ENCODE peak calls at places on chromosomes 6 and 20, in five cellular contexts. F is tibial nerve, Z is A673, G is nephron progenitor cell, D is thyroid gland. S is an unnamed sample.

GRCh38 chr20:24337074-24337473 is 132.4 kb upstream of the SYNDIG1 start:
- DNase-seq in Z (no peak), D (no peak), F (no peak), G (no peak), S (no peak)

GRCh38 chr6:37520926-37521325 is 21.2 kb upstream of the CCDC167 start:
- DNase-seq in Z (no peak), D (no peak), F (no peak), G (no peak), S (no peak)

GRCh38 chr6:140736227-140736626 is 1361.8 kb upstream of the CITED2 start:
- DNase-seq in G (no peak), Z (no peak), D (no peak), F (no peak), S (no peak)

GRCh38 chr6:139380611-139381010 is 6.2 kb upstream of the CITED2 start:
- DNase-seq in G (no peak), F (no peak), D (no peak), Z (no peak), S (no peak)

GRCh38 chr6:139962663-139963314 is 588.3 kb upstream of the CITED2 start:
- DNase-seq in F (no peak), Z (peak; percentile 73), D (peak; percentile 37), G (no peak), S (no peak)

GRCh38 chr20:53989401-53989800 is 81.0 kb downstream of the BCAS1 start:
- DNase-seq in G (no peak), F (no peak), Z (no peak), D (no peak), S (no peak)

GRCh38 chr6:169988769-169989550 is 237.5 kb downstream of the ERMARD start:
- DNase-seq in G (no peak), Z (no peak), D (no peak), F (no peak), S (no peak)

GRCh38 chr6:123904228-123904627 is 100.6 kb downstream of the NKAIN2 start:
- DNase-seq in Z (no peak), G (no peak), F (no peak), D (no peak), S (no peak)

GRCh38 chr20:6994452-6994851 is 227.0 kb downstream of the BMP2 start:
- DNase-seq in Z (no peak), F (no peak), G (no peak), D (no peak), S (no peak)

GRCh38 chr6:53851561-53851960 is 56.8 kb downstream of the LRRC1 start:
- DNase-seq in F (no peak), D (no peak), Z (no peak), G (no peak), S (no peak)

GRCh38 chr20:58308290-58308679 is 1.2 kb upstream of the RAB22A start:
- DNase-seq in G (no peak), Z (no peak), D (no peak), F (no peak), S (no peak)

GRCh38 chr20:46520976-46521579 is 7.7 kb upstream of the ZNF334 start:
- DNase-seq in D (peak; percentile 58), Z (peak; percentile 50), F (peak; percentile 15), G (peak; percentile 42), S (peak; percentile 22)

GRCh38 chr6:144297498-144298166 is 12.5 kb downstream of the UTRN start:
- DNase-seq in G (no peak), F (no peak), D (no peak), Z (no peak), S (no peak)

GRCh38 chr6:64012351-64013060 is 376.9 kb downstream of the PHF3 start:
- DNase-seq in Z (peak; percentile 56), G (peak; percentile 13), D (peak; percentile 30), F (peak; percentile 7), S (no peak)

GRCh38 chr6:169997930-169998218 is 246.5 kb downstream of the ERMARD start:
- DNase-seq in F (no peak), G (no peak), Z (no peak), D (no peak), S (no peak)

GRCh38 chr6:158068893-158069799 is 87.5 kb downstream of the SYNJ2 start:
- DNase-seq in D (peak; percentile 98), Z (peak; percentile 32), F (no peak), G (no peak), S (no peak)

GRCh38 chr6:138182939-138183791 is 21.4 kb downstream of the ARFGEF3 start:
- DNase-seq in Z (no peak), F (no peak), G (no peak), D (no peak), S (no peak)

GRCh38 chr20:297925-298754 is 770 bp downstream of the ZCCHC3 start:
- DNase-seq in D (peak; percentile 87), Z (peak; percentile 72), G (peak; percentile 40), F (peak; percentile 34), S (peak; percentile 19)

GRCh38 chr6:52243282-52243893 is 912 bp downstream of the IL17F start:
- DNase-seq in D (no peak), Z (peak; percentile 9), F (no peak), G (no peak), S (no peak)

GRCh38 chr6:166747644-166748595 is 120.9 kb upstream of the RPS6KA2 start:
- DNase-seq in G (no peak), D (no peak), F (no peak), Z (peak; percentile 63), S (no peak)

GRCh38 chr6:79810153-79810806 is 137.1 kb downstream of the ELOVL4 start:
- DNase-seq in G (peak; percentile 10), F (no peak), Z (peak; percentile 80), D (peak; percentile 84), S (no peak)

GRCh38 chr20:4483481-4483880 is 238.2 kb upstream of the PRND start:
- DNase-seq in G (no peak), Z (peak; percentile 97), D (no peak), F (no peak), S (no peak)

GRCh38 chr6:9140861-9141534 is 705.7 kb upstream of the SLC35B3 start:
- DNase-seq in D (no peak), Z (no peak), G (no peak), F (no peak), S (no peak)

GRCh38 chr6:163085426-163085825 is 329.1 kb upstream of the QKI start:
- DNase-seq in F (no peak), D (no peak), G (no peak), Z (no peak), S (no peak)

GRCh38 chr6:34817337-34817910 is 25.5 kb downstream of the BLTP3A start:
- DNase-seq in F (no peak), G (no peak), D (no peak), Z (peak; percentile 14), S (no peak)

GRCh38 chr20:24934101-24934661 is 14.9 kb upstream of the CST7 start:
- DNase-seq in D (no peak), F (no peak), G (no peak), Z (no peak), S (no peak)

GRCh38 chr20:63626424-63627128 is at the start of gene GMEB2:
- DNase-seq in Z (peak; percentile 83), D (no peak), G (peak; percentile 96), F (peak; percentile 54), S (no peak)

GRCh38 chr20:35823937-35824336 is 52.1 kb downstream of the PHF20 start:
- DNase-seq in D (no peak), Z (no peak), G (no peak), F (no peak), S (no peak)

GRCh38 chr6:18263561-18264337 is 581 bp downstream of the DEK start:
- DNase-seq in G (peak; percentile 73), Z (no peak), D (peak; percentile 71), F (peak; percentile 45), S (peak; percentile 41)

DNA sequence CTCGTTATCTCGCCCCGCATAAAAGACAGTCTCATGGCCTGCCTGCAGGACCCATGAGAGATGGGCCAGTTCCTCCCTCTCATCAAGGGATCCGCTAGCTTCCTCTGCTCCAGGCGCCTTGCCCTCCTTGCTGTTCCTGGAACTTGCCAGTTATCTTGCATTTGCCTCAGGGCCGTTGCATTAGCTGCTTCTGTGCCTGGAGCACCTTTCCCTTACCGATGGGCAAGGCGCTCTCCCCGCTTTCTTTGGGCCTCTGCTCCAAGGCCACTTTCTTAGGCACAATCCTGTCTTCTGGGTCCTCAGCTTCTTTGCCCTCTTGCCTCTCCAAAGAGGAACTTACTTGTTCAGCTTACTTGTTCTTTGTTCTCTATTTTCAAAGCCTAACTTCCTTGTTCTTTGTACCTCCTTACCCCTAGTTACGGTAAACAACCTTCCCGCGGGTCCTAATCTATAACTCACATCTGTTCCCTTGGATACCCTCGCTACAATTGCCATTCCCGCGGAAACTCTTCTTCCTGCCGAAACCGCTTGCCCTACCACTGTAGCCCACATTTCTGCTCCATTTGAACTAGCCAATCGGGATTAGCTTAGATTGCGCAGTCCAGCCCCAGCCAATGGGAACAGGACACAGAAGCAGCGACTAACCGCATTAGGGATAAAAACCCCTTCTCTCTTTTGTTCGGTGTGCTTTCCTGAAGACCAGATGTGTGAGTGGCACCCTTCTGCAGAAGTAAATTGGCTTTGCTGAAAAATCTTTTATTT is 887 bp upstream of the NSFL1C start:
- DNase-seq in Z (no peak), D (peak; percentile 7), F (peak; percentile 24), G (no peak), S (no peak)
- TF ChIP-seq CTCF in Z (no peak), D (no peak), F (no peak), G (no peak), S (no peak)

DNA sequence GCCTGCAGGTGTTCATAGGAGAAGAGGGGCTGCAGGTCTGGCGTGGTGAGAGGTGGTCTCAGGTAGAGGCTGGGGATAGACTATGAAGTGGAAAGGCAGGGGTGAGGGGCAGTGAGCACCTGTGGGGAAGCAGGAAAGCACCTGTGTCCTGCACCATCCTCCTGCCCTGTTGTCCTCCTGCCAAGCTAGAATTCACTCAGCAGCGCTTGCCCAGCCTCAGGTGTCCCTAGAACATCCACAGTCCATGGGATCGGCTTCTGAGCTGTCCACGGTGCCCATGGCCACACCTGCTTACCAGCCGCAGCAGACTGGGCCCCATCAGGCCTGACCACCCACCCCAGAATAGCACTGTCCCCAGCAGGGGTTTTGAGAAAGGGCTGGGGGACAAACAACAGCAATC is 456.2 kb upstream of the SULF2 start:
- DNase-seq in Z (no peak), G (no peak), D (no peak), F (no peak), S (no peak)
- TF ChIP-seq CTCF in Z (no peak), G (no peak), D (no peak), F (no peak), S (no peak)

GRCh38 chr20:18904624-18905023 is 91.0 kb downstream of the SCP2D1 start:
- DNase-seq in Z (peak; percentile 28), D (no peak), G (no peak), F (no peak), S (no peak)
- TF ChIP-seq CTCF in Z (peak; percentile 39), D (no peak), G (no peak), F (peak; percentile 12), S (peak; percentile 19)

GRCh38 chr6:110517034-110517433 is 40.6 kb upstream of the SLC22A16 start:
- DNase-seq in D (no peak), F (no peak), Z (no peak), G (no peak), S (no peak)

GRCh38 chr6:110517601-110518280 is 41.3 kb upstream of the SLC22A16 start:
- DNase-seq in F (no peak), G (no peak), Z (no peak), D (no peak), S (no peak)

GRCh38 chr6:110520992-110521543 is 44.7 kb upstream of the SLC22A16 start:
- DNase-seq in D (no peak), G (no peak), Z (no peak), F (no peak), S (no peak)

GRCh38 chr6:110520188-110520956 is 44.0 kb upstream of the SLC22A16 start:
- DNase-seq in Z (no peak), G (no peak), D (no peak), F (no peak), S (no peak)

DNA sequence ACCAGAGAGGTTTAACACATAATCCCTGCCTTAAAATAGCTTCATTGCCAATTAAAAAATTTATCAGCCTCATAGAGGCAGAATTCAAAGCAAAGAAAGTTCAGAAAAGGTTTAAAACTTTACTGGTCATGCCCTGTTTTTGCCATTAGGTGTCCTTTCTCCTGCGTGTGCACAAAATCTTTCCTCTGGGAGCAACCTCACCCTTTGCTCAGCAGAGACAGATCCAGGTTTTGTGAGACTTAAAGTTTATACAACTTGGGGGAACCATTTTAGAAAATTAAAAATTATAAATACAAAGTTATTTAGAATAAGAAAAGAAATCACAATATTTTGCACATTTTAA is 41.8 kb upstream of the SLC22A16 start:
- DNase-seq in D (no peak), Z (peak; percentile 48), F (no peak), G (no peak), S (no peak)
- TF ChIP-seq CTCF in D (no peak), Z (peak; percentile 54), F (peak; percentile 14), G (peak; percentile 43), S (peak; percentile 60)

S was measured in progenitor cell of endocrine pancreas.